ENCODE peak calls at places on chromosomes 13 and 19, in four cellular contexts. One of them, this sample, is unnamed.

GRCh38 chr19:3095375-3096191 is 1.4 kb downstream of the GNA11 start:
- DNase-seq in lower leg skin: no peak
- DNase-seq in osteocyte: no peak
- DNase-seq in cardiac muscle cell: peak
- DNase-seq in this sample: no peak

GRCh38 chr19:3899531-3900294 is 19.2 kb downstream of the ATCAY start:
- DNase-seq in lower leg skin: no peak
- DNase-seq in cardiac muscle cell: no peak
- DNase-seq in osteocyte: no peak
- DNase-seq in this sample: no peak

GRCh38 chr13:70310720-70311119 is 202.5 kb upstream of the KLHL1 start:
- DNase-seq in lower leg skin: no peak
- DNase-seq in cardiac muscle cell: peak
- DNase-seq in osteocyte: no peak
- DNase-seq in this sample: no peak

GRCh38 chr19:50204811-50205675 is 1.6 kb downstream of the MYH14 start:
- DNase-seq in cardiac muscle cell: peak
- DNase-seq in lower leg skin: peak
- DNase-seq in osteocyte: no peak
- DNase-seq in this sample: peak

GRCh38 chr13:33450956-33451709 is 165.6 kb upstream of the STARD13 start:
- DNase-seq in osteocyte: no peak
- DNase-seq in cardiac muscle cell: no peak
- DNase-seq in lower leg skin: no peak
- DNase-seq in this sample: no peak

GRCh38 chr19:41564515-41565383 is 11.2 kb upstream of the CEACAM21 start:
- DNase-seq in lower leg skin: no peak
- DNase-seq in osteocyte: peak
- DNase-seq in cardiac muscle cell: peak
- DNase-seq in this sample: no peak

GRCh38 chr19:34999498-35000337 is at the start of gene GRAMD1A:
- DNase-seq in lower leg skin: peak
- DNase-seq in osteocyte: peak
- DNase-seq in cardiac muscle cell: peak
- DNase-seq in this sample: peak

GRCh38 chr13:77225946-77226345 is 100.9 kb downstream of the MYCBP2 start:
- DNase-seq in lower leg skin: no peak
- DNase-seq in cardiac muscle cell: no peak
- DNase-seq in osteocyte: no peak
- DNase-seq in this sample: no peak

GRCh38 chr13:34577051-34577450 is 365.0 kb upstream of the NBEA start:
- DNase-seq in lower leg skin: no peak
- DNase-seq in osteocyte: no peak
- DNase-seq in cardiac muscle cell: no peak
- DNase-seq in this sample: no peak

DNA sequence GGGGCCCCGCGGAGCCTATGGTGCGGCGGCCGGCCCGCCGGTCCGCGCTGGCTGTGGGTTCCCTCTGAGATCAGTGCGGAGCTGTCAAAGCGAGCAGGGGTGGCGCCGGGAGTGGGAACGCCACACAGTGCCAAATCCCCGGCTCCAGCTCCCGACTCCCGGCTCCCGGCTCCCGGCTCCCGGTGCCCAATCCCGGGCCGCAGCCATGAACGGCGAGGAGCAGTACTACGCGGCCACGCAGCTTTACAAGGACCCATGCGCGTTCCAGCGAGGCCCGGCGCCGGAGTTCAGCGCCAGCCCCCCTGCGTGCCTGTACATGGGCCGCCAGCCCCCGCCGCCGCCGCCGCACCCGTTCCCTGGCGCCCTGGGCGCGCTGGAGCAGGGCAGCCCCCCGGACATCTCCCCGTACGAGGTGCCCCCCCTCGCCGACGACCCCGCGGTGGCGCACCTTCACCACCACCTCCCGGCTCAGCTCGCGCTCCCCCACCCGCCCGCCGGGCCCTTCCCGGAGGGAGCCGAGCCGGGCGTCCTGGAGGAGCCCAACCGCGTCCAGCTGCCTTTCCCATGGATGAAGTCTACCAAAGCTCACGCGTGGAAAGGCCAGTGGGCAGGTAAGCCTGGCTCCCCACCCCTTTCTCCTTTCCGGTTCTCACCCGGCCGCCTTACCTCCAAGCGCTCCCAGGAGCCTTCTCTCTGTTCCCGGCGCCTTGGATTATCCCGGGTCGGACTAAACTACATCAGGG is at the start of gene PDX1:
- DNase-seq in osteocyte: no peak
- DNase-seq in lower leg skin: peak
- DNase-seq in cardiac muscle cell: peak
- DNase-seq in this sample: no peak
- TF ChIP-seq CTCF in osteocyte: no peak
- TF ChIP-seq CTCF in lower leg skin: no peak
- TF ChIP-seq CTCF in cardiac muscle cell: no peak
- TF ChIP-seq CTCF in this sample: no peak

GRCh38 chr19:10138879-10139795 is 19.4 kb upstream of the EIF3G start:
- DNase-seq in osteocyte: no peak
- DNase-seq in cardiac muscle cell: no peak
- DNase-seq in lower leg skin: no peak
- DNase-seq in this sample: no peak
- TF ChIP-seq CTCF in osteocyte: no peak
- TF ChIP-seq CTCF in cardiac muscle cell: no peak
- TF ChIP-seq CTCF in lower leg skin: no peak
- TF ChIP-seq CTCF in this sample: no peak

GRCh38 chr19:55504252-55504603 is 16.0 kb downstream of the SSC5D start:
- DNase-seq in cardiac muscle cell: no peak
- DNase-seq in lower leg skin: no peak
- DNase-seq in osteocyte: no peak
- DNase-seq in this sample: no peak
- TF ChIP-seq CTCF in cardiac muscle cell: no peak
- TF ChIP-seq CTCF in lower leg skin: no peak
- TF ChIP-seq CTCF in osteocyte: no peak
- TF ChIP-seq CTCF in this sample: no peak

GRCh38 chr13:99434258-99434788 is 66.9 kb upstream of the TM9SF2 start:
- DNase-seq in lower leg skin: no peak
- DNase-seq in osteocyte: no peak
- DNase-seq in cardiac muscle cell: no peak
- DNase-seq in this sample: no peak
- TF ChIP-seq CTCF in lower leg skin: no peak
- TF ChIP-seq CTCF in osteocyte: no peak
- TF ChIP-seq CTCF in cardiac muscle cell: no peak
- TF ChIP-seq CTCF in this sample: no peak

GRCh38 chr19:53389591-53390377 is 5.2 kb upstream of the ZNF765 start:
- DNase-seq in cardiac muscle cell: no peak
- DNase-seq in lower leg skin: no peak
- DNase-seq in osteocyte: no peak
- DNase-seq in this sample: no peak
- TF ChIP-seq CTCF in cardiac muscle cell: no peak
- TF ChIP-seq CTCF in lower leg skin: no peak
- TF ChIP-seq CTCF in osteocyte: no peak
- TF ChIP-seq CTCF in this sample: no peak

GRCh38 chr13:30450066-30450465 is 15.7 kb downstream of the HMGB1 start:
- DNase-seq in osteocyte: no peak
- DNase-seq in cardiac muscle cell: no peak
- DNase-seq in lower leg skin: no peak
- DNase-seq in this sample: no peak

GRCh38 chr13:30456290-30456689 is 9.4 kb downstream of the HMGB1 start:
- DNase-seq in cardiac muscle cell: no peak
- DNase-seq in lower leg skin: no peak
- DNase-seq in osteocyte: no peak
- DNase-seq in this sample: no peak

GRCh38 chr13:30454991-30455390 is 10.7 kb downstream of the HMGB1 start:
- DNase-seq in osteocyte: no peak
- DNase-seq in lower leg skin: no peak
- DNase-seq in cardiac muscle cell: no peak
- DNase-seq in this sample: no peak

GRCh38 chr13:30457306-30457891 is 8.3 kb downstream of the HMGB1 start:
- DNase-seq in osteocyte: no peak
- DNase-seq in cardiac muscle cell: no peak
- DNase-seq in lower leg skin: no peak
- DNase-seq in this sample: no peak

DNA sequence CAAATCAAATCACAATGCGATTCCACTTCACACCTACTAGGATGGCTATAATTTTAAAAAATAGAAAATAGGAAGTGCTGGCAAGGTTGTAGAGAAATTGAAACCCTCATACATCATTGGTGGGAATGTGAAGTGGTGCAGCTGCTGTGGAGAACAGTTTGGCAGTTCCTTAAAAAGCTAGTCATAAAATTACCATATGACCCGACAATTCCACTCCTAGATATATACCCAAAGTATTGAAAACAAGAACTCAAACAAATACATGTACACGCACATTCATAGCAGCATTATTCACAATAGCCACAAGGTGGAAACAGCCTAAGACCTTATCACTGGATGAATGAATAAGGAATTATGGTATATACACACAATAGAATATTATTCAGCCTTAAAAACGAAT is 12.0 kb downstream of the HMGB1 start:
- DNase-seq in osteocyte: no peak
- DNase-seq in lower leg skin: no peak
- DNase-seq in cardiac muscle cell: no peak
- DNase-seq in this sample: no peak
- TF ChIP-seq CTCF in osteocyte: peak
- TF ChIP-seq CTCF in lower leg skin: no peak
- TF ChIP-seq CTCF in cardiac muscle cell: peak
- TF ChIP-seq CTCF in this sample: peak

DNA sequence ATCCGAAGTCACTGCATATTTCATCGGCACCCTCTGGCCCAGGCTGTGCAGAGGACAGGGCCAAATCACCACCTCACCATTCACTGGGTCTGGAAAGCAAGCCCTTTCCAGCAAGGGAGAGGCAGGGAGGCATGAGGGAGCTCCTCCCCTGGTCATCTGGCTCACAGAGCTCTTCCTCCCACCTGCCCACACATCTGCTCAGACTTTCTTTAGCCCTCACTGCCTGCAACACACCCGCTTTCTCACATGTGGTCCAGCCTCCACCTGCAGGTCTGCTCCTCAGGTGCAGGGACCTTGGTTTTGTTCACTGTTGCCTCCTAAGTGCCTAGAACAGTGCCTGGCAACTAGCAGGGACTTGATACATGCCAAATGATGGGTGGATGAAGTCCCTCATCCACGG is 21.0 kb upstream of the SLC35E1 start:
- DNase-seq in osteocyte: no peak
- DNase-seq in cardiac muscle cell: no peak
- DNase-seq in lower leg skin: no peak
- DNase-seq in this sample: no peak
- TF ChIP-seq CTCF in osteocyte: no peak
- TF ChIP-seq CTCF in cardiac muscle cell: no peak
- TF ChIP-seq CTCF in lower leg skin: no peak
- TF ChIP-seq CTCF in this sample: no peak

This sample was measured in type B pancreatic cell.